ENCODE peak calls at places on chromosomes 12 and 14, in nine cellular contexts. One of them, this sample, is unnamed.

GRCh38 chr14:65137648-65138317 is 35.5 kb upstream of the MAX start:
- DNase-seq in A549: no peak
- DNase-seq in CD8-positive, alpha-beta T cell: no peak
- DNase-seq in left ventricle myocardium inferior: no peak
- DNase-seq in OCI-LY7: no peak
- DNase-seq in psoas muscle: no peak
- DNase-seq in HL-60: no peak
- DNase-seq in RWPE1: peak; percentile 34
- DNase-seq in IMR-90: peak; percentile 6
- DNase-seq in this sample: peak; percentile 0

GRCh38 chr12:124630791-124631313 is 63.4 kb upstream of the NCOR2 start:
- DNase-seq in A549: no peak
- DNase-seq in CD8-positive, alpha-beta T cell: no peak
- DNase-seq in left ventricle myocardium inferior: no peak
- DNase-seq in OCI-LY7: no peak
- DNase-seq in psoas muscle: no peak
- DNase-seq in HL-60: no peak
- DNase-seq in RWPE1: no peak
- DNase-seq in IMR-90: no peak
- DNase-seq in this sample: no peak

GRCh38 chr14:90781344-90781761 is 34.9 kb downstream of the TTC7B start:
- DNase-seq in A549: no peak
- DNase-seq in CD8-positive, alpha-beta T cell: no peak
- DNase-seq in left ventricle myocardium inferior: no peak
- DNase-seq in OCI-LY7: no peak
- DNase-seq in psoas muscle: no peak
- DNase-seq in HL-60: no peak
- DNase-seq in RWPE1: no peak
- DNase-seq in IMR-90: peak; percentile 71
- DNase-seq in this sample: no peak

GRCh38 chr12:55681142-55682077 is 26.3 kb downstream of the ITGA7 start:
- DNase-seq in A549: peak; percentile 90
- DNase-seq in CD8-positive, alpha-beta T cell: no peak
- DNase-seq in left ventricle myocardium inferior: peak; percentile 54
- DNase-seq in OCI-LY7: no peak
- DNase-seq in psoas muscle: peak; percentile 92
- DNase-seq in HL-60: peak; percentile 61
- DNase-seq in RWPE1: peak; percentile 27
- DNase-seq in IMR-90: peak; percentile 51
- DNase-seq in this sample: no peak

GRCh38 chr14:99701260-99701659 is 17.2 kb downstream of the CYP46A1 start:
- DNase-seq in A549: no peak
- DNase-seq in CD8-positive, alpha-beta T cell: no peak
- DNase-seq in left ventricle myocardium inferior: no peak
- DNase-seq in OCI-LY7: no peak
- DNase-seq in psoas muscle: no peak
- DNase-seq in HL-60: no peak
- DNase-seq in RWPE1: no peak
- DNase-seq in IMR-90: no peak
- DNase-seq in this sample: no peak

GRCh38 chr14:70808023-70808401 is 1.3 kb downstream of the MAP3K9 start:
- DNase-seq in A549: peak; percentile 68
- DNase-seq in CD8-positive, alpha-beta T cell: peak; percentile 67
- DNase-seq in left ventricle myocardium inferior: no peak
- DNase-seq in OCI-LY7: peak; percentile 41
- DNase-seq in psoas muscle: no peak
- DNase-seq in HL-60: no peak
- DNase-seq in RWPE1: no peak
- DNase-seq in IMR-90: no peak
- DNase-seq in this sample: no peak

GRCh38 chr14:103354141-103354540 is 20.1 kb downstream of the EIF5 start:
- DNase-seq in A549: no peak
- DNase-seq in CD8-positive, alpha-beta T cell: no peak
- DNase-seq in left ventricle myocardium inferior: no peak
- DNase-seq in OCI-LY7: no peak
- DNase-seq in psoas muscle: no peak
- DNase-seq in HL-60: no peak
- DNase-seq in RWPE1: no peak
- DNase-seq in IMR-90: no peak
- DNase-seq in this sample: no peak

GRCh38 chr12:57270966-57271470 is 20.0 kb upstream of the STAC3 start:
- DNase-seq in A549: no peak
- DNase-seq in CD8-positive, alpha-beta T cell: no peak
- DNase-seq in left ventricle myocardium inferior: no peak
- DNase-seq in OCI-LY7: no peak
- DNase-seq in psoas muscle: no peak
- DNase-seq in HL-60: no peak
- DNase-seq in RWPE1: no peak
- DNase-seq in IMR-90: no peak
- DNase-seq in this sample: no peak

GRCh38 chr14:57889245-57889644 is 23.4 kb upstream of the SLC35F4 start:
- DNase-seq in A549: no peak
- DNase-seq in CD8-positive, alpha-beta T cell: no peak
- DNase-seq in left ventricle myocardium inferior: peak; percentile 64
- DNase-seq in OCI-LY7: no peak
- DNase-seq in psoas muscle: no peak
- DNase-seq in HL-60: no peak
- DNase-seq in RWPE1: peak; percentile 13
- DNase-seq in IMR-90: no peak
- DNase-seq in this sample: peak; percentile 63

GRCh38 chr14:34498684-34499412 is 36.8 kb upstream of the SPTSSA start:
- DNase-seq in A549: peak; percentile 52
- DNase-seq in CD8-positive, alpha-beta T cell: no peak
- DNase-seq in left ventricle myocardium inferior: no peak
- DNase-seq in OCI-LY7: peak; percentile 38
- DNase-seq in psoas muscle: no peak
- DNase-seq in HL-60: peak; percentile 38
- DNase-seq in RWPE1: peak; percentile 39
- DNase-seq in IMR-90: peak; percentile 22
- DNase-seq in this sample: no peak

GRCh38 chr12:75364918-75365317 is 26.0 kb upstream of the GLIPR1L2 start:
- DNase-seq in A549: no peak
- DNase-seq in CD8-positive, alpha-beta T cell: no peak
- DNase-seq in left ventricle myocardium inferior: no peak
- DNase-seq in OCI-LY7: no peak
- DNase-seq in psoas muscle: no peak
- DNase-seq in HL-60: peak; percentile 89
- DNase-seq in RWPE1: no peak
- DNase-seq in IMR-90: peak; percentile 18
- DNase-seq in this sample: no peak
- H3K27ac ChIP-seq in A549: no peak overlapping the region
- H3K27ac ChIP-seq in CD8-positive, alpha-beta T cell: no peak overlapping the region
- H3K27ac ChIP-seq in left ventricle myocardium inferior: peak overlapping the region; percentile 56
- H3K27ac ChIP-seq in OCI-LY7: no peak overlapping the region
- H3K27ac ChIP-seq in psoas muscle: no peak overlapping the region
- H3K27ac ChIP-seq in HL-60: no peak overlapping the region
- H3K27ac ChIP-seq in RWPE1: no peak overlapping the region
- H3K27ac ChIP-seq in IMR-90: no peak overlapping the region
- H3K27ac ChIP-seq in this sample: no peak overlapping the region

GRCh38 chr14:75142494-75142893 is 15.6 kb upstream of the NEK9 start:
- DNase-seq in A549: no peak
- DNase-seq in CD8-positive, alpha-beta T cell: no peak
- DNase-seq in left ventricle myocardium inferior: no peak
- DNase-seq in OCI-LY7: no peak
- DNase-seq in psoas muscle: no peak
- DNase-seq in HL-60: no peak
- DNase-seq in RWPE1: no peak
- DNase-seq in IMR-90: no peak
- DNase-seq in this sample: no peak

GRCh38 chr14:75143761-75144527 is 17.1 kb upstream of the NEK9 start:
- DNase-seq in A549: no peak
- DNase-seq in CD8-positive, alpha-beta T cell: no peak
- DNase-seq in left ventricle myocardium inferior: no peak
- DNase-seq in OCI-LY7: no peak
- DNase-seq in psoas muscle: no peak
- DNase-seq in HL-60: no peak
- DNase-seq in RWPE1: no peak
- DNase-seq in IMR-90: no peak
- DNase-seq in this sample: no peak

GRCh38 chr14:75144944-75145343 is 18.1 kb upstream of the NEK9 start:
- DNase-seq in A549: no peak
- DNase-seq in CD8-positive, alpha-beta T cell: no peak
- DNase-seq in left ventricle myocardium inferior: no peak
- DNase-seq in OCI-LY7: no peak
- DNase-seq in psoas muscle: no peak
- DNase-seq in HL-60: peak; percentile 65
- DNase-seq in RWPE1: no peak
- DNase-seq in IMR-90: no peak
- DNase-seq in this sample: no peak

GRCh38 chr14:75150150-75150549 is 23.3 kb upstream of the NEK9 start:
- DNase-seq in A549: no peak
- DNase-seq in CD8-positive, alpha-beta T cell: no peak
- DNase-seq in left ventricle myocardium inferior: no peak
- DNase-seq in OCI-LY7: no peak
- DNase-seq in psoas muscle: no peak
- DNase-seq in HL-60: no peak
- DNase-seq in RWPE1: no peak
- DNase-seq in IMR-90: no peak
- DNase-seq in this sample: no peak

DNA sequence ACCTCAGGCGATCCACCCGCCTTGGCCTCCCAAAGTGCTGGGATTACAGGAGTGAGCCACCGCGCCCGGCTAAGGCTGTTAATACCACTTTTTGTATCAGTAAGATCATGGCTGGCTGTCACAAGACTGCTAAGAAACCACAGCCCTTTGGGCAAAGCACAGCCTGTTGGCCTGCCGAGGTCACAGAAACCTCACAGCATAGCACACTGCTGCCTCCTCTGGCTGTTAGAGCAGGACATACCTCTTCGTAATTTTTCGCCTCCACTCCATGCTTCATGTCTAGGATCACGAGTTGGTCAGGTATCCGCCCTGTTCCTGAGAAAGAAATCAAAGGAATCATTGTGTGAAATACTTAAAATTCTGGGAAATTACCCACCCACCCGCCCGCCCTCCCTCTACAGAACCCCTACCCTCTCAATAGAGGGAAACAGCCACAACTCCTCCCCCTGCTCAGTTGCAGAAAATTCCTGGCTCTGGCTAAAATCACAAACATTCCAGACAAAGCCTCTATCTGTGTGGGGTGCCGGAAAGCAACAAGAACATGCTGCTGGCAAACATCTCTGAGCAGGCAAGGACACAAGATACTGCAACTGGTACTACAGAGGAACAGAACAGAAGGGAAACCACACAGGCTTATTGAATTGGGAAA is 20.7 kb upstream of the NEK9 start:
- DNase-seq in A549: no peak
- DNase-seq in CD8-positive, alpha-beta T cell: no peak
- DNase-seq in left ventricle myocardium inferior: peak; percentile 54
- DNase-seq in OCI-LY7: no peak
- DNase-seq in psoas muscle: peak; percentile 76
- DNase-seq in HL-60: peak; percentile 79
- DNase-seq in RWPE1: no peak
- DNase-seq in IMR-90: peak; percentile 72
- DNase-seq in this sample: peak; percentile 90
- TF ChIP-seq CTCF in A549: no peak
- TF ChIP-seq CTCF in CD8-positive, alpha-beta T cell: no peak
- TF ChIP-seq CTCF in left ventricle myocardium inferior: peak; percentile 63
- TF ChIP-seq CTCF in OCI-LY7: peak; percentile 25
- TF ChIP-seq CTCF in psoas muscle: peak; percentile 27
- TF ChIP-seq CTCF in HL-60: no peak
- TF ChIP-seq CTCF in RWPE1: no peak
- TF ChIP-seq CTCF in IMR-90: peak; percentile 48
- TF ChIP-seq CTCF in this sample: peak; percentile 44

GRCh38 chr14:67650161-67650560 is 24.3 kb downstream of the VTI1B start:
- DNase-seq in A549: no peak
- DNase-seq in CD8-positive, alpha-beta T cell: no peak
- DNase-seq in left ventricle myocardium inferior: no peak
- DNase-seq in OCI-LY7: no peak
- DNase-seq in psoas muscle: no peak
- DNase-seq in HL-60: no peak
- DNase-seq in RWPE1: no peak
- DNase-seq in IMR-90: no peak
- DNase-seq in this sample: no peak

GRCh38 chr14:67652189-67652588 is 22.2 kb downstream of the VTI1B start:
- DNase-seq in A549: no peak
- DNase-seq in CD8-positive, alpha-beta T cell: no peak
- DNase-seq in left ventricle myocardium inferior: no peak
- DNase-seq in OCI-LY7: no peak
- DNase-seq in psoas muscle: no peak
- DNase-seq in HL-60: no peak
- DNase-seq in RWPE1: no peak
- DNase-seq in IMR-90: no peak
- DNase-seq in this sample: no peak

GRCh38 chr14:67650694-67651093 is 23.7 kb downstream of the VTI1B start:
- DNase-seq in A549: no peak
- DNase-seq in CD8-positive, alpha-beta T cell: no peak
- DNase-seq in left ventricle myocardium inferior: no peak
- DNase-seq in OCI-LY7: no peak
- DNase-seq in psoas muscle: no peak
- DNase-seq in HL-60: no peak
- DNase-seq in RWPE1: peak; percentile 73
- DNase-seq in IMR-90: peak; percentile 65
- DNase-seq in this sample: no peak

GRCh38 chr14:67653651-67654280 is 20.7 kb downstream of the VTI1B start:
- DNase-seq in A549: no peak
- DNase-seq in CD8-positive, alpha-beta T cell: no peak
- DNase-seq in left ventricle myocardium inferior: no peak
- DNase-seq in OCI-LY7: no peak
- DNase-seq in psoas muscle: no peak
- DNase-seq in HL-60: no peak
- DNase-seq in RWPE1: no peak
- DNase-seq in IMR-90: peak; percentile 35
- DNase-seq in this sample: no peak
- H3K27ac ChIP-seq in A549: no peak overlapping the region
- H3K27ac ChIP-seq in CD8-positive, alpha-beta T cell: no peak overlapping the region
- H3K27ac ChIP-seq in left ventricle myocardium inferior: no peak overlapping the region
- H3K27ac ChIP-seq in OCI-LY7: no peak overlapping the region
- H3K27ac ChIP-seq in psoas muscle: peak overlapping the region; percentile 19
- H3K27ac ChIP-seq in HL-60: no peak overlapping the region
- H3K27ac ChIP-seq in RWPE1: no peak overlapping the region
- H3K27ac ChIP-seq in IMR-90: peak overlapping the region; percentile 66
- H3K27ac ChIP-seq in this sample: no peak overlapping the region

DNA sequence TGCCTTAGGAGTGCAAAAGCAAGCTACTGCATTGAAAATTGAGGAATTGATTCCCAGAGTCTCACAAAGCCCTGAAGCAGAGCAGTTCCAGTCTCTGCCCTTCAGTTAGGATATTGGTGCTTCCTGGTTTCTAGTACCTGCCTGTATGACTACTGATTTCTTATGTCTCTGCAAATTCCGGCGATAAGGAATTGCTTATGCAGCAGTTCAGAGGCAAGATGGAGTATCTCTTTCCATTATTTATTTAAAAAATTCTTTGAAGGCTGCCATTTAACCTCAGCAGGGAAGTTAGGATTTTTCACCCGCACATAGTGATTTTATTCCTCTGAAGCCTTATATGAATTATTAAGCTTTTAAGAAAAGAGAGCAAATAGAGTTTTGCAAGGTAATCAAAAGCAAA is 184.9 kb upstream of the SSTR1 start:
- DNase-seq in A549: no peak
- DNase-seq in CD8-positive, alpha-beta T cell: no peak
- DNase-seq in left ventricle myocardium inferior: no peak
- DNase-seq in OCI-LY7: no peak
- DNase-seq in psoas muscle: no peak
- DNase-seq in HL-60: no peak
- DNase-seq in RWPE1: no peak
- DNase-seq in IMR-90: no peak
- DNase-seq in this sample: no peak
- TF ChIP-seq CTCF in A549: no peak
- TF ChIP-seq CTCF in CD8-positive, alpha-beta T cell: no peak
- TF ChIP-seq CTCF in left ventricle myocardium inferior: no peak
- TF ChIP-seq CTCF in OCI-LY7: no peak
- TF ChIP-seq CTCF in psoas muscle: no peak
- TF ChIP-seq CTCF in HL-60: no peak
- TF ChIP-seq CTCF in RWPE1: no peak
- TF ChIP-seq CTCF in IMR-90: no peak
- TF ChIP-seq CTCF in this sample: no peak